ENCODE peak calls at places on chromosomes 7 and 10, in ten cellular contexts. One of them, this sample, is unnamed. For H3K4me1, the result is how much of the 10 kb centered on the place peaks cover.

GRCh38 chr7:32501522-32501921 is 6.2 kb downstream of the AVL9 start:
- DNase-seq in psoas muscle: no peak
- DNase-seq in mammary epithelial cell: peak
- DNase-seq in CD8-positive, alpha-beta memory T cell: no peak
- DNase-seq in lower lobe of right lung: no peak
- DNase-seq in left ventricle myocardium inferior: no peak
- DNase-seq in small intestine: no peak
- DNase-seq in CD8-positive, alpha-beta T cell: no peak
- DNase-seq in stomach: no peak
- DNase-seq in CD4-positive, CD25-positive, alpha-beta regulatory T cell: no peak
- DNase-seq in this sample: no peak

GRCh38 chr10:133359554-133359971 is 1.7 kb upstream of the FUOM start:
- DNase-seq in small intestine: peak
- DNase-seq in psoas muscle: no peak
- DNase-seq in lower lobe of right lung: no peak
- DNase-seq in CD8-positive, alpha-beta memory T cell: no peak
- DNase-seq in CD8-positive, alpha-beta T cell: peak
- DNase-seq in stomach: peak
- DNase-seq in left ventricle myocardium inferior: no peak
- DNase-seq in mammary epithelial cell: peak
- DNase-seq in CD4-positive, CD25-positive, alpha-beta regulatory T cell: no peak
- DNase-seq in this sample: no peak

GRCh38 chr10:116101616-116102015 is 171.4 kb downstream of the GFRA1 start:
- DNase-seq in mammary epithelial cell: no peak
- DNase-seq in stomach: no peak
- DNase-seq in small intestine: no peak
- DNase-seq in CD4-positive, CD25-positive, alpha-beta regulatory T cell: no peak
- DNase-seq in lower lobe of right lung: no peak
- DNase-seq in CD8-positive, alpha-beta T cell: no peak
- DNase-seq in CD8-positive, alpha-beta memory T cell: no peak
- DNase-seq in left ventricle myocardium inferior: no peak
- DNase-seq in psoas muscle: no peak
- DNase-seq in this sample: no peak

GRCh38 chr10:132564249-132564605 is 26.6 kb downstream of the INPP5A start:
- DNase-seq in small intestine: no peak
- DNase-seq in CD8-positive, alpha-beta T cell: no peak
- DNase-seq in lower lobe of right lung: no peak
- DNase-seq in mammary epithelial cell: no peak
- DNase-seq in stomach: no peak
- DNase-seq in psoas muscle: no peak
- DNase-seq in CD8-positive, alpha-beta memory T cell: no peak
- DNase-seq in left ventricle myocardium inferior: no peak
- DNase-seq in CD4-positive, CD25-positive, alpha-beta regulatory T cell: no peak
- DNase-seq in this sample: no peak

GRCh38 chr10:69348824-69349541 is 67.7 kb downstream of the TACR2 start:
- DNase-seq in mammary epithelial cell: peak
- DNase-seq in CD8-positive, alpha-beta T cell: no peak
- DNase-seq in CD8-positive, alpha-beta memory T cell: no peak
- DNase-seq in psoas muscle: peak
- DNase-seq in small intestine: peak
- DNase-seq in stomach: no peak
- DNase-seq in lower lobe of right lung: no peak
- DNase-seq in left ventricle myocardium inferior: peak
- DNase-seq in CD4-positive, CD25-positive, alpha-beta regulatory T cell: peak
- DNase-seq in this sample: no peak

GRCh38 chr10:26805567-26806245 is 55.1 kb downstream of the ABI1 start:
- DNase-seq in CD8-positive, alpha-beta memory T cell: no peak
- DNase-seq in lower lobe of right lung: no peak
- DNase-seq in stomach: no peak
- DNase-seq in left ventricle myocardium inferior: no peak
- DNase-seq in mammary epithelial cell: peak
- DNase-seq in CD8-positive, alpha-beta T cell: no peak
- DNase-seq in CD4-positive, CD25-positive, alpha-beta regulatory T cell: no peak
- DNase-seq in psoas muscle: no peak
- DNase-seq in small intestine: no peak
- DNase-seq in this sample: no peak

GRCh38 chr10:31947144-31947926 is 18.7 kb upstream of the ARHGAP12 start:
- DNase-seq in psoas muscle: no peak
- DNase-seq in mammary epithelial cell: peak
- DNase-seq in stomach: no peak
- DNase-seq in small intestine: peak
- DNase-seq in CD8-positive, alpha-beta memory T cell: no peak
- DNase-seq in CD4-positive, CD25-positive, alpha-beta regulatory T cell: no peak
- DNase-seq in left ventricle myocardium inferior: no peak
- DNase-seq in CD8-positive, alpha-beta T cell: no peak
- DNase-seq in lower lobe of right lung: no peak
- DNase-seq in this sample: no peak

GRCh38 chr10:63083904-63084689 is 49.0 kb upstream of the NRBF2 start:
- DNase-seq in mammary epithelial cell: peak
- DNase-seq in left ventricle myocardium inferior: peak
- DNase-seq in small intestine: peak
- DNase-seq in psoas muscle: peak
- DNase-seq in CD8-positive, alpha-beta T cell: peak
- DNase-seq in CD4-positive, CD25-positive, alpha-beta regulatory T cell: peak
- DNase-seq in CD8-positive, alpha-beta memory T cell: peak
- DNase-seq in stomach: peak
- DNase-seq in lower lobe of right lung: no peak
- DNase-seq in this sample: no peak

GRCh38 chr10:97553575-97554100 is 18.9 kb upstream of the ANKRD2 start:
- DNase-seq in lower lobe of right lung: peak
- DNase-seq in stomach: peak
- DNase-seq in mammary epithelial cell: peak
- DNase-seq in small intestine: peak
- DNase-seq in psoas muscle: peak
- DNase-seq in left ventricle myocardium inferior: peak
- DNase-seq in CD8-positive, alpha-beta T cell: peak
- DNase-seq in CD8-positive, alpha-beta memory T cell: peak
- DNase-seq in CD4-positive, CD25-positive, alpha-beta regulatory T cell: peak
- DNase-seq in this sample: peak

GRCh38 chr10:123648595-123648994 is 17.6 kb upstream of the GPR26 start:
- DNase-seq in small intestine: no peak
- DNase-seq in lower lobe of right lung: no peak
- DNase-seq in CD8-positive, alpha-beta T cell: no peak
- DNase-seq in CD4-positive, CD25-positive, alpha-beta regulatory T cell: no peak
- DNase-seq in CD8-positive, alpha-beta memory T cell: no peak
- DNase-seq in psoas muscle: no peak
- DNase-seq in stomach: peak
- DNase-seq in mammary epithelial cell: no peak
- DNase-seq in left ventricle myocardium inferior: no peak
- DNase-seq in this sample: no peak

DNA sequence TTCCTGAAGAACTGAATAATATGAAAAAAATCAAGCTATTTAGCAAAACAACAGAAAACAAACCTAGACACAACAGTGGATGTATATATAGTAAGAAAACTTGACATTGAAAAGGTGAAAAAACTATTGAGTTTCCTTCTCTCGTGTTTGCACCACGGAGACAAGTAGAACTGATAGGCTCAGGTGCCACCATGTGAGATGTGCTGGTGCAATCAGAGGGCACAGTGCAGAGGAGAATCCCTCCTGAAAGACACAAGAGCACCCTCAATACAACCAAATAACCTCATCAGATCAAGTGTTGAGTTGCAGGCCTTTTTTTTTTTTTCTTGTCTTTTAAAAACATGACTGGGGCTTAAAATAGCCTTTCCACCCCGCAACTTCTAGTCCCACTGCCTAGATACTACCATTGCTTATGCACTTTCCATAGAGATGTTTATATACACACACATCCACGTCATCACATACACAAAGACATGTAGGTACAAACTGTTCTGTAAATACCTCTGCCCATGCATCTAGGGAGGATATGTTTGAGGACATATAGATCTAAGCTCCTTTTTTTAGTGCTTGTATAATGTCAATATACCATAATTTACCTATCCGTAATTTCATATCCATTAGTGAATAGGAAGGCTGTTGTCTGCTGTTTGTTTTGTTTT is 54.1 kb downstream of the UBE2H start:
- DNase-seq in mammary epithelial cell: no peak
- DNase-seq in stomach: no peak
- DNase-seq in left ventricle myocardium inferior: no peak
- DNase-seq in lower lobe of right lung: no peak
- DNase-seq in psoas muscle: no peak
- DNase-seq in CD8-positive, alpha-beta memory T cell: no peak
- DNase-seq in CD4-positive, CD25-positive, alpha-beta regulatory T cell: no peak
- DNase-seq in small intestine: no peak
- DNase-seq in CD8-positive, alpha-beta T cell: no peak
- DNase-seq in this sample: no peak
- H3K4me1 ChIP-seq in mammary epithelial cell: under half
- H3K4me1 ChIP-seq in stomach: half or more
- H3K4me1 ChIP-seq in left ventricle myocardium inferior: half or more
- H3K4me1 ChIP-seq in lower lobe of right lung: under half
- H3K4me1 ChIP-seq in psoas muscle: half or more
- H3K4me1 ChIP-seq in CD8-positive, alpha-beta memory T cell: under half
- H3K4me1 ChIP-seq in CD4-positive, CD25-positive, alpha-beta regulatory T cell: under half
- H3K4me1 ChIP-seq in small intestine: under half
- H3K4me1 ChIP-seq in CD8-positive, alpha-beta T cell: under half
- H3K4me1 ChIP-seq in this sample: under half

DNA sequence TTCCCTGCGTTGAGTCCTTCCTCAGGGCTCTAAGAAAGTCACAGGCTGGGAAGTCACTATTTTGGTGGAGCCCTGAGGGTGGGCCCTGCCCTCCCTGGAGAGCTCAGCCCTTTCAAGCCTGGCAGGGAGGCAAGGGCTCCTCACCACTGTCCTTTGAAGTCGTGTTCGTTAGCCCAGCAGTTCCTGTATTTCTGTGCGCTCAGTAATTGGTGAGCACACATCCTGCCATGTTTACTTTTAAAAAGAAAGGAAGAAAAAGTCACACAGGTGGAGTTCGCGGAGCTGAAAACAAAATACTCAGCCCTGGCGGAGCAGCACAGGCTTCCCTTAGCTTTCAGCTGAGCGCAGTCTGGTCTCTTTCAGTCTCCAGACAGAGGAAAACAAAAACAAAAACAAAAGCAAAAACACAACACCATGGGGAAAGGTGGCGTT is 37.1 kb downstream of the PRKCQ start:
- DNase-seq in CD4-positive, CD25-positive, alpha-beta regulatory T cell: peak
- DNase-seq in small intestine: peak
- DNase-seq in left ventricle myocardium inferior: no peak
- DNase-seq in CD8-positive, alpha-beta memory T cell: peak
- DNase-seq in psoas muscle: no peak
- DNase-seq in lower lobe of right lung: no peak
- DNase-seq in CD8-positive, alpha-beta T cell: peak
- DNase-seq in mammary epithelial cell: no peak
- DNase-seq in stomach: no peak
- DNase-seq in this sample: no peak
- H3K4me1 ChIP-seq in CD4-positive, CD25-positive, alpha-beta regulatory T cell: half or more
- H3K4me1 ChIP-seq in small intestine: under half
- H3K4me1 ChIP-seq in left ventricle myocardium inferior: under half
- H3K4me1 ChIP-seq in CD8-positive, alpha-beta memory T cell: half or more
- H3K4me1 ChIP-seq in psoas muscle: under half
- H3K4me1 ChIP-seq in lower lobe of right lung: under half
- H3K4me1 ChIP-seq in CD8-positive, alpha-beta T cell: half or more
- H3K4me1 ChIP-seq in mammary epithelial cell: under half
- H3K4me1 ChIP-seq in stomach: under half
- H3K4me1 ChIP-seq in this sample: under half

GRCh38 chr7:139730746-139731612 is 46.8 kb downstream of the HIPK2 start:
- DNase-seq in stomach: peak
- DNase-seq in mammary epithelial cell: no peak
- DNase-seq in left ventricle myocardium inferior: peak
- DNase-seq in CD4-positive, CD25-positive, alpha-beta regulatory T cell: peak
- DNase-seq in lower lobe of right lung: peak
- DNase-seq in CD8-positive, alpha-beta T cell: peak
- DNase-seq in CD8-positive, alpha-beta memory T cell: no peak
- DNase-seq in small intestine: no peak
- DNase-seq in psoas muscle: no peak
- DNase-seq in this sample: no peak

GRCh38 chr7:139734395-139734794 is 43.4 kb downstream of the HIPK2 start:
- DNase-seq in CD8-positive, alpha-beta memory T cell: no peak
- DNase-seq in lower lobe of right lung: no peak
- DNase-seq in psoas muscle: no peak
- DNase-seq in small intestine: peak
- DNase-seq in left ventricle myocardium inferior: no peak
- DNase-seq in CD4-positive, CD25-positive, alpha-beta regulatory T cell: no peak
- DNase-seq in stomach: no peak
- DNase-seq in mammary epithelial cell: peak
- DNase-seq in CD8-positive, alpha-beta T cell: no peak
- DNase-seq in this sample: no peak

GRCh38 chr7:139731802-139732470 is 45.9 kb downstream of the HIPK2 start:
- DNase-seq in stomach: peak
- DNase-seq in CD8-positive, alpha-beta T cell: no peak
- DNase-seq in CD4-positive, CD25-positive, alpha-beta regulatory T cell: no peak
- DNase-seq in mammary epithelial cell: peak
- DNase-seq in CD8-positive, alpha-beta memory T cell: no peak
- DNase-seq in lower lobe of right lung: peak
- DNase-seq in psoas muscle: peak
- DNase-seq in small intestine: peak
- DNase-seq in left ventricle myocardium inferior: peak
- DNase-seq in this sample: peak

GRCh38 chr7:139733751-139734150 is 44.0 kb downstream of the HIPK2 start:
- DNase-seq in mammary epithelial cell: no peak
- DNase-seq in CD8-positive, alpha-beta T cell: no peak
- DNase-seq in CD4-positive, CD25-positive, alpha-beta regulatory T cell: no peak
- DNase-seq in small intestine: no peak
- DNase-seq in CD8-positive, alpha-beta memory T cell: no peak
- DNase-seq in psoas muscle: no peak
- DNase-seq in stomach: no peak
- DNase-seq in lower lobe of right lung: no peak
- DNase-seq in left ventricle myocardium inferior: no peak
- DNase-seq in this sample: no peak

DNA sequence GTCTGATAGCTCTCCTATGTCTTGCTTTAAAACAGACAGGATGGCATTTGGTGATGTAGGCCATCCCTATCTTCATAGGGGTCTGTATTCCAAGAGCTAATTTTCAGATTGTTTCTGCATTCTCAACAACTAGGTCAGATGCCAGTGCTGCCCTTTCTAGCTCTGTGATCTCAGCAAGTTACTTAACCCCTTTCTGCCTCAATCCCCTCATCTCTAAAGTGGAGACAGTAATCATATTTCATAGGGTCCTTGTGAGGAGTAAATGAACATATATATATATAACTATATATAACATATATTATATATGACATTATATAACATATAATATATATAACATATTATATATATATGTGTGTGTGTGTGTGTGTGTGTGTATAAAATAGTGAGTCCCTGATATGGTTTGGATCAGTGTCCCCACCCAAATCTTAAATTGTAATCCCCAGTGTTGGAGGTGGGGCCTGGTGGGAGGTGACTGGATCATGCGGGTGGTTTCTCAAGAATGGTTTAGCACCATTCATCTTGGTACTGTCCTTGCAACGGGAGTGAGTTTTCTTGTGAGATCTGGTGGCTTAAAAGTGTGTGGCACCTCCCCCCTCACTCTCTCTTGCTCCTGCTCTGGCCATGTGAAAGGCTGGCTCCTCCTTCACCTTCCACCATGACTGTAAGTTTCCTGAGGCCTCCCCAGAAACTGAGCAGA is 45.2 kb downstream of the HIPK2 start:
- DNase-seq in CD8-positive, alpha-beta memory T cell: no peak
- DNase-seq in psoas muscle: no peak
- DNase-seq in stomach: no peak
- DNase-seq in mammary epithelial cell: no peak
- DNase-seq in lower lobe of right lung: no peak
- DNase-seq in left ventricle myocardium inferior: no peak
- DNase-seq in CD4-positive, CD25-positive, alpha-beta regulatory T cell: no peak
- DNase-seq in CD8-positive, alpha-beta T cell: no peak
- DNase-seq in small intestine: no peak
- DNase-seq in this sample: no peak
- H3K4me1 ChIP-seq in CD8-positive, alpha-beta memory T cell: under half
- H3K4me1 ChIP-seq in psoas muscle: half or more
- H3K4me1 ChIP-seq in stomach: half or more
- H3K4me1 ChIP-seq in mammary epithelial cell: half or more
- H3K4me1 ChIP-seq in lower lobe of right lung: half or more
- H3K4me1 ChIP-seq in left ventricle myocardium inferior: half or more
- H3K4me1 ChIP-seq in CD4-positive, CD25-positive, alpha-beta regulatory T cell: under half
- H3K4me1 ChIP-seq in CD8-positive, alpha-beta T cell: under half
- H3K4me1 ChIP-seq in small intestine: under half
- H3K4me1 ChIP-seq in this sample: half or more

GRCh38 chr7:4699897-4700296 is 17.8 kb downstream of the FOXK1 start:
- DNase-seq in CD8-positive, alpha-beta memory T cell: no peak
- DNase-seq in stomach: no peak
- DNase-seq in left ventricle myocardium inferior: no peak
- DNase-seq in CD4-positive, CD25-positive, alpha-beta regulatory T cell: no peak
- DNase-seq in small intestine: no peak
- DNase-seq in psoas muscle: no peak
- DNase-seq in CD8-positive, alpha-beta T cell: no peak
- DNase-seq in mammary epithelial cell: no peak
- DNase-seq in lower lobe of right lung: no peak
- DNase-seq in this sample: no peak
- H3K4me1 ChIP-seq in CD8-positive, alpha-beta memory T cell: under half
- H3K4me1 ChIP-seq in stomach: half or more
- H3K4me1 ChIP-seq in left ventricle myocardium inferior: half or more
- H3K4me1 ChIP-seq in CD4-positive, CD25-positive, alpha-beta regulatory T cell: under half
- H3K4me1 ChIP-seq in small intestine: under half
- H3K4me1 ChIP-seq in psoas muscle: under half
- H3K4me1 ChIP-seq in CD8-positive, alpha-beta T cell: under half
- H3K4me1 ChIP-seq in mammary epithelial cell: under half
- H3K4me1 ChIP-seq in lower lobe of right lung: under half
- H3K4me1 ChIP-seq in this sample: under half